ENCODE peak calls at places on chromosome 14, in six cellular contexts. D, Z, G, O, A and I are unnamed samples.
A peak's percentile ranks its signal among the peaks of the same experiment; 100 is the strongest.

GRCh38 chr14:80446356-80446755 is 235.1 kb upstream of the DIO2 start:
- DNase-seq in D (no peak), Z (no peak), G (no peak), O (no peak), A (no peak), I (no peak)

GRCh38 chr14:58572092-58572853 is 65.5 kb upstream of the DACT1 start:
- DNase-seq in D (no peak), Z (no peak), G (no peak), O (peak; percentile 68), A (no peak), I (no peak)

GRCh38 chr14:73744175-73744867 is 30.1 kb upstream of the PNMA1 start:
- DNase-seq in D (no peak), Z (no peak), G (no peak), O (no peak), A (no peak), I (no peak)

GRCh38 chr14:71688576-71688975 is 243.7 kb upstream of the RGS6 start:
- DNase-seq in D (no peak), Z (no peak), G (no peak), O (peak; percentile 21), A (no peak), I (no peak)

GRCh38 chr14:28773917-28774691 is 7.5 kb downstream of the FOXG1 start:
- DNase-seq in D (no peak), Z (no peak), G (no peak), O (no peak), A (no peak), I (no peak)

GRCh38 chr14:42930058-42930457 is 1323.4 kb downstream of the LRFN5 start:
- DNase-seq in D (peak; percentile 22), Z (no peak), G (no peak), O (no peak), A (no peak), I (no peak)

GRCh38 chr14:64293976-64294671 is at the start of gene ESR2:
- DNase-seq in D (peak; percentile 22), Z (peak; percentile 55), G (peak; percentile 14), O (peak; percentile 29), A (peak; percentile 48), I (no peak)

GRCh38 chr14:44449694-44450093 is 57.4 kb downstream of the FSCB start:
- DNase-seq in D (no peak), Z (no peak), G (no peak), O (no peak), A (no peak), I (no peak)

GRCh38 chr14:71594828-71595227 is 337.4 kb upstream of the RGS6 start:
- DNase-seq in D (no peak), Z (no peak), G (no peak), O (no peak), A (no peak), I (no peak)

GRCh38 chr14:98906123-98906995 is 365.6 kb downstream of the BCL11B start:
- DNase-seq in D (peak; percentile 27), Z (peak; percentile 33), G (peak; percentile 80), O (peak; percentile 66), A (no peak), I (no peak)

GRCh38 chr14:68695326-68695768 is 97.5 kb downstream of the ZFP36L1 start:
- DNase-seq in D (no peak), Z (peak; percentile 74), G (peak; percentile 80), O (peak; percentile 99), A (no peak), I (peak; percentile 41)

GRCh38 chr14:26735811-26736210 is 138.0 kb upstream of the NOVA1 start:
- DNase-seq in D (no peak), Z (no peak), G (no peak), O (no peak), A (no peak), I (no peak)

GRCh38 chr14:26738571-26738970 is 140.7 kb upstream of the NOVA1 start:
- DNase-seq in D (no peak), Z (no peak), G (no peak), O (no peak), A (no peak), I (no peak)
- H3K27ac ChIP-seq in D (no peak overlapping the region), Z (no peak overlapping the region), G (no peak overlapping the region), O (no peak overlapping the region), A (no peak overlapping the region), I (no peak overlapping the region)

DNA sequence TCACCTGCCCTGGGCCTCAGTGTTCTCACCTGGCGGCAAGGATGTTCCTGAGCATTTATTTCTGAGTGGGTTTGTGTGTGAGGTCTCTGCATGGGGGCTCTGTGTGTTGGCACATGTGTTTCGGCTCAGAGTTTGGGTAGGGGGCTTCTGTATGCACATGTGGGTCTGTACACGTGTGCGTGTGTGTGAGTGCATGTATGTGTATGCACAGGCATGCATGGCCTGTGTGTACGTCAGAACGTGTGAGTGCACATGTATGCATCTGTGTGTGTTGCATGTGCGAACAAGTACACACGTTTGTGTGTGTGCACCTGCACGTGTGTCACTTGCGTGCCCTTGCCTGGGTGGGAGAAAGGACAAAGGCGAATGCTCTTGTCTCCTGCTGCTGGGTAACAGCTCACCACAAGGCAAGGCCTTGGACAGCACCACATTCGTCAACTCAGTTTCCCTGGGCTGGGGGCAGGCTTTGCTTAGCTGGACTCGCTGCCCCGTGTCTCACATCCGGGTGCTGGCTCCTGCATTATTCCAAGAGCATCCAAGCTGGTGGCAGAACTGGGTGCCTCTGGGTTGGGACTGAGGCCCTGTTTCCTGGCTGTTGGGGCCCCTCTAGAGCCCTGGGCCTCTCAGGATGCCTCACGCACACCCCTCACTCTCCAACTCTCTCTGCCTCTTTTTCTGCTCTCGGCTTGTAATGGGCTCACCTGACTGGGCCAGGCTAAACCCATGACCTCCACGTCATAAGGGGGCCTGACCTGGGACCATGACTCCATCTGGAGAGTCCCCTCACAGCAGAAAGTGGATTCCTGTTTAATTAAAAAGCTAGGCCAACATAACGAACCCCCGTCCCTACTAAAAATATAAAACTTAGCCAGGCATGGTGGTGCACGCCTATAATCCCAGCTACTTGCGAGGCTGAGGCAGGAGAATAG is 153.5 kb upstream of the C14orf180 start:
- DNase-seq in D (no peak), Z (no peak), G (no peak), O (no peak), A (no peak), I (no peak)
- H3K4me3 ChIP-seq in D (no peak overlapping the region), Z (no peak overlapping the region), G (no peak overlapping the region), O (no peak overlapping the region), A (no peak overlapping the region), I (no peak overlapping the region)

GRCh38 chr14:35140718-35141581 is 18.6 kb downstream of the PRORP start:
- DNase-seq in D (no peak), Z (no peak), G (peak; percentile 30), O (peak; percentile 61), A (no peak), I (no peak)

GRCh38 chr14:35133542-35134328 is 11.4 kb downstream of the PRORP start:
- DNase-seq in D (no peak), Z (no peak), G (no peak), O (no peak), A (no peak), I (no peak)

GRCh38 chr14:35144029-35144428 is 21.7 kb downstream of the PRORP start:
- DNase-seq in D (no peak), Z (no peak), G (no peak), O (no peak), A (no peak), I (no peak)

GRCh38 chr14:35134329-35135123 is 12.2 kb downstream of the PRORP start:
- DNase-seq in D (no peak), Z (no peak), G (no peak), O (no peak), A (no peak), I (no peak)

GRCh38 chr14:35138585-35138984 is 16.2 kb downstream of the PRORP start:
- DNase-seq in D (no peak), Z (no peak), G (no peak), O (no peak), A (no peak), I (no peak)
- H3K27ac ChIP-seq in D (no peak overlapping the region), Z (no peak overlapping the region), G (no peak overlapping the region), O (no peak overlapping the region), A (no peak overlapping the region), I (no peak overlapping the region)

DNA sequence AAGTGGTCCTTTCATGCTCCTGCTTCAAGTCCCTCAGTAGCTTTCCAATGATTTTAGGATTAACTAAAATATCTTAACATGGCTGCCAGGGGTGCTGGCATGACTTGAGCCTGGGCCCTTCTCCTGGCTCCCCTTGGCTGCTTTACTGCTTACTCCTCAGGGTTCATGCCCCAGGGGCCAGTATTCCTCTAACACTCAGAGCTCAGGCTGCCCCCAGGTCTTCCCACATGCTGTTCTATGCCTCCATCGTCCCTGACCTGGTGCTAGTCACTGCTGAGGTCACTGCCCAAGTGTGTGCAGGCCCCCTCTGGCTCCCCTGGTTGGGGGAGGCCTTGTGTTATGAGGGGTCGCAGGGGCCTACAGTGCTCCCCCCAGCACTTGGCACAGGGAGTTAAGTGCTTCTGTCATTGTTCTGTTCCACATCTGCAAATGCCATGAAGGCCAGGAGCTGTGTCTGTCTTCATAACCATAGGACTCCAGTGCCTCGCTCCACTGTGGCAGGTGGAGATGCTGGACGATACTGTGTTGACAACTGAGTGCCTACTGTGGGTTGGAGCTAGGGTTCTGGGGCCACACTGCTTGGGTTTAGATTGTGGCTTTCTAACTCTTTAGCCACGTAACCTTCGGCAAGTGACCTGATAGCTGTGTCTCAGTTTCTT is 190.6 kb downstream of the CALM1 start:
- DNase-seq in D (no peak), Z (no peak), G (no peak), O (no peak), A (no peak), I (no peak)
- H3K4me3 ChIP-seq in D (no peak overlapping the region), Z (no peak overlapping the region), G (no peak overlapping the region), O (no peak overlapping the region), A (no peak overlapping the region), I (no peak overlapping the region)

GRCh38 chr14:65957631-65958205 is 528.5 kb upstream of the CCDC196 start:
- DNase-seq in D (no peak), Z (no peak), G (no peak), O (no peak), A (no peak), I (no peak)
- H3K27ac ChIP-seq in D (no peak overlapping the region), Z (no peak overlapping the region), G (no peak overlapping the region), O (no peak overlapping the region), A (no peak overlapping the region), I (no peak overlapping the region)